ENCODE peak calls at places on chromosomes 2 and 18, in six cellular contexts. C is T1000, Q is NCI-H748 treated with DMSO at 0.1 percent for 48 hours, B is Ammon's horn, U is islet precursor cell, O is LoVo. V is an unnamed sample.

GRCh38 chr2:54471221-54471711 is 15.1 kb downstream of the SPTBN1 start:
- DNase-seq in C (no peak), Q (no peak), B (peak), U (no peak), O (peak), V (peak)

GRCh38 chr2:157182204-157182709 is 75.2 kb upstream of the GALNT5 start:
- DNase-seq in C (no peak), Q (no peak), B (peak), U (no peak), O (no peak), V (no peak)

GRCh38 chr2:127100261-127101047 is 6.5 kb downstream of the BIN1 start:
- DNase-seq in C (no peak), Q (no peak), B (no peak), U (no peak), O (peak), V (no peak)

GRCh38 chr18:78192044-78192443 is 787.6 kb upstream of the SALL3 start:
- DNase-seq in C (no peak), Q (peak), B (peak), U (peak), O (no peak), V (no peak)

GRCh38 chr2:143632751-143633374 is 503.6 kb downstream of the ARHGAP15 start:
- DNase-seq in C (no peak), Q (peak), B (no peak), U (no peak), O (no peak), V (no peak)

GRCh38 chr2:85748948-85749875 is 4.6 kb upstream of the ATOH8 start:
- DNase-seq in C (no peak), Q (no peak), B (no peak), U (peak), O (no peak), V (no peak)

GRCh38 chr2:25314514-25315315 is 27.0 kb downstream of the DNMT3A start:
- DNase-seq in C (no peak), Q (no peak), B (peak), U (peak), O (no peak), V (peak)

GRCh38 chr2:101111917-101112771 is 39.0 kb downstream of the TBC1D8 start:
- DNase-seq in C (peak), Q (no peak), B (no peak), U (no peak), O (no peak), V (no peak)

GRCh38 chr2:237692601-237693079 is 65.3 kb downstream of the LRRFIP1 start:
- DNase-seq in C (no peak), Q (peak), B (no peak), U (peak), O (peak), V (no peak)

GRCh38 chr18:3998698-3999333 is 456.3 kb downstream of the DLGAP1 start:
- DNase-seq in C (no peak), Q (peak), B (peak), U (no peak), O (peak), V (no peak)

GRCh38 chr2:56464613-56465012 is 280.8 kb downstream of the CCDC85A start:
- DNase-seq in C (no peak), Q (no peak), B (no peak), U (no peak), O (no peak), V (no peak)

GRCh38 chr2:143652692-143653091 is 523.5 kb downstream of the ARHGAP15 start:
- DNase-seq in C (no peak), Q (no peak), B (no peak), U (no peak), O (no peak), V (no peak)

GRCh38 chr18:60568211-60568610 is 195.6 kb upstream of the MC4R start:
- DNase-seq in C (no peak), Q (no peak), B (no peak), U (no peak), O (no peak), V (no peak)

GRCh38 chr18:59232309-59233016 is 12.5 kb downstream of the GRP start:
- DNase-seq in C (no peak), Q (no peak), B (no peak), U (no peak), O (no peak), V (no peak)

GRCh38 chr2:134225841-134226240 is 28.0 kb upstream of the MGAT5 start:
- DNase-seq in C (no peak), Q (no peak), B (no peak), U (no peak), O (no peak), V (no peak)

V was measured in mesothelial cell of epicardium.